ENCODE peak calls at places on chromosomes 6 and 20, in ten cellular contexts. E, Q, V, M, D, X, Z, K, S and N are unnamed samples.
A peak's percentile ranks its signal among the peaks of the same experiment; 100 is the strongest.

GRCh38 chr6:108751851-108752732 is 96.1 kb upstream of the ARMC2 start:
- DNase-seq in Q (no peak), E (no peak), K (no peak), V (no peak), M (no peak), X (peak; percentile 84), Z (no peak), D (no peak), S (no peak), N (no peak)

GRCh38 chr6:148578489-148578814 is 168.4 kb upstream of the UST start:
- DNase-seq in Q (no peak), V (no peak), D (no peak), S (no peak), X (no peak), K (no peak), M (no peak), Z (no peak), E (no peak), N (no peak)

GRCh38 chr20:24951536-24952047 is 2.5 kb downstream of the CST7 start:
- DNase-seq in S (no peak), M (no peak), D (no peak), K (no peak), Z (no peak), Q (no peak), V (no peak), X (peak; percentile 2), E (no peak), N (no peak)

GRCh38 chr6:35678021-35678654 is 10.6 kb downstream of the FKBP5 start:
- DNase-seq in D (no peak), E (no peak), S (no peak), Z (no peak), K (no peak), V (peak; percentile 45), M (peak; percentile 50), Q (no peak), X (no peak), N (no peak)

GRCh38 chr6:6851059-6851658 is 256.6 kb upstream of the RREB1 start:
- DNase-seq in S (no peak), D (peak; percentile 18), X (peak; percentile 77), Q (no peak), M (peak; percentile 99), V (peak; percentile 99), Z (peak; percentile 73), K (no peak), E (no peak), N (no peak)

GRCh38 chr20:9235518-9235917 is 166.6 kb downstream of the PLCB4 start:
- DNase-seq in E (no peak), K (no peak), V (peak; percentile 94), Z (peak; percentile 90), D (no peak), X (no peak), Q (no peak), M (peak; percentile 72), S (no peak), N (no peak)

GRCh38 chr20:23160536-23161243 is 74.6 kb upstream of the CD93 start:
- DNase-seq in S (no peak), V (peak; percentile 48), Z (peak; percentile 55), E (no peak), X (no peak), M (peak; percentile 55), D (no peak), Q (no peak), K (no peak), N (no peak)

GRCh38 chr6:150142304-150142656 is 564 bp upstream of the PPP1R14C start:
- DNase-seq in S (no peak), X (no peak), K (no peak), D (peak; percentile 27), V (peak; percentile 20), M (peak; percentile 30), Z (peak; percentile 94), E (no peak), Q (no peak), N (no peak)

GRCh38 chr6:40287296-40287820 is 299.8 kb downstream of the LRFN2 start:
- DNase-seq in X (no peak), Z (peak; percentile 60), Q (no peak), K (no peak), D (no peak), M (no peak), E (no peak), S (no peak), V (no peak), N (no peak)

GRCh38 chr20:3168829-3169590 is 4.3 kb downstream of the LZTS3 start:
- DNase-seq in S (no peak), M (no peak), V (no peak), E (peak; percentile 20), Q (no peak), K (no peak), X (no peak), Z (no peak), D (no peak), N (no peak)

GRCh38 chr6:17059022-17059421 is 42.8 kb upstream of the STMND1 start:
- DNase-seq in V (no peak), S (no peak), D (no peak), E (no peak), K (no peak), Q (no peak), M (no peak), X (no peak), Z (no peak), N (no peak)

GRCh38 chr6:149170564-149171452 is 146.7 kb upstream of the TAB2 start:
- DNase-seq in D (no peak), S (no peak), E (peak; percentile 37), K (no peak), M (peak; percentile 28), X (no peak), Q (no peak), V (no peak), Z (no peak), N (no peak)

GRCh38 chr6:129929433-129929832 is 68.3 kb upstream of the TMEM244 start:
- DNase-seq in Z (peak; percentile 86), X (no peak), S (no peak), M (peak; percentile 87), E (no peak), Q (no peak), K (no peak), V (peak; percentile 89), D (no peak), N (no peak)

GRCh38 chr6:73560853-73561407 is 40.1 kb upstream of the EEF1A1 start:
- DNase-seq in Z (no peak), S (no peak), E (peak; percentile 71), D (no peak), M (no peak), V (no peak), Q (peak; percentile 61), K (no peak), X (no peak), N (no peak)

GRCh38 chr6:39003072-39003471 is 45.5 kb upstream of the GLP1R start:
- DNase-seq in Z (peak; percentile 7), V (no peak), D (peak; percentile 52), K (peak; percentile 52), S (no peak), Q (no peak), X (no peak), E (no peak), M (no peak), N (no peak)

GRCh38 chr6:38996676-38997075 is 51.9 kb upstream of the GLP1R start:
- DNase-seq in M (no peak), K (no peak), X (no peak), E (no peak), S (no peak), Q (no peak), D (no peak), Z (no peak), V (no peak), N (no peak)

DNA sequence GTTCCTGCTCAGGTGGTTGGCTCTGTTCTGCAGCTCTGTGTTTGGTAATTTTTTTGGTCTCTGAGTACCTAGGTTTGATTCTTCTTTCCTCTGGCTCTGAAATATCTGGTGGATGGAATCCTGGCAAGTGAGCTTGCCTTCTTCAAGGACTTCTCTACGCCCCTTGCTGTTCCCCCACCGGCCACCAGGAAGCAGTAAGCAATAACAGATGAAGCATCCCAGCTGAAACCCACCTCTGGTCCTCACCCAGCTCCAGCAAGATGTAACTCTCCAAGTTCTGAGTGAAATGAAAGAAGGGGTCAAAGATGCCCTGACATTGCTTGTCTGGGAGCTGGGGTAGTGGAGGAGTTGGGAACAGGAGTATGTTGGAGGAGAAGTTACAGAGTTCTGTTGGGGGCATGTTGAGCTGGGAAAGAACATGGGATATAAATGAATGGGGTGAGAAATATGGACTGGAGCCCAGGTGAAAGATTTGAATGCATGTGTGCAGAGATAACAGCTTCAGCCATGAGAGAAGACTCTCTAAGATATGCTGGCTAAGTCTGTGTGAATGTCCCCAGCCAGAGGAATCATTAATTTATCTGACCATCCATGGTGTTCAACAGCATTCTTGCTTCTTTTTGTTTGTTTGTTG is 51.3 kb upstream of the GLP1R start:
- DNase-seq in Q (no peak), M (peak; percentile 25), K (peak; percentile 80), Z (peak; percentile 5), D (peak; percentile 68), S (peak; percentile 23), E (no peak), V (peak; percentile 31), X (peak; percentile 44), N (peak; percentile 13)
- TF ChIP-seq CTCF in Q (peak; percentile 64), M (peak; percentile 53), K (peak; percentile 82), Z (peak; percentile 27), D (peak; percentile 68), S (peak; percentile 88), E (peak; percentile 42), V (peak; percentile 58), X (peak; percentile 47), N (peak; percentile 37)

DNA sequence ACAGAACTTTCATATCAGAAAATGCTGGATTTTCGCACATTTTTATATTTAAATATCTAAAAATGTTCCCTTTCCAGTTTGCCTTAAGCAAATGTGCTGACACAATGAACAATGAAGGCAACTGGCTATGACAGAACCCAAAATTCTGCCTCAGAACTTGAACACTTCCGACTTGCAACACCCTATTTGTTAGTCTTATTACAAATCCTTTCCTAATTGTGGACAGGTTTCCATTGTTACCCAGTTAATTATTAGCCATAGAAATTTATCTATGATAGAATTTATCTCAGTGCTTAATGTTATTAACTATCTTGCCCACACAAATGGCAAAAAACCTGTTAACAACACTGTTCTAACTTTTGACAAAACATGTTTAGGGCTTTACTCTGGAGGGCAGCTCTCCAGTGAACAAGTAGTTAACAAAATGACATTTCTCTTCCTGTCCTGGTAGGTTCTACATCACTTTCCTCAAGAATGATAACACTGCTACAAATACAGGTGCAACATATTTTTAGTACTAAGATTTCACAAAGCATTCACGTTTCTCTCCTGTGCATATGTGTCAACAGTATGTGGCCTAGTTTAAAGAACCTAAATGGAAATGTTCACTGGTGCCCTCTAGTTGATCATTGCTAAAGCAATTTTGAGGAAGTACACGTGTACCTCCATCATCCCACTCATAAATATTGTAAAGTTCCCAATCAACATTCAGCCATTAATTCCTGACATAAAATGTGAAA is 58.4 kb downstream of the HIVEP2 start:
- DNase-seq in V (peak; percentile 72), Z (peak; percentile 70), M (peak; percentile 68), K (no peak), S (no peak), X (no peak), D (no peak), E (peak; percentile 15), Q (peak; percentile 86), N (no peak)
- TF ChIP-seq CTCF in V (peak; percentile 47), Z (peak; percentile 26), M (peak; percentile 45), K (no peak), S (no peak), X (no peak), D (no peak), E (no peak), Q (peak; percentile 44), N (peak; percentile 1)

GRCh38 chr6:36787210-36787609 is 52.0 kb downstream of the CPNE5 start:
- DNase-seq in X (no peak), S (no peak), K (no peak), E (no peak), M (no peak), V (no peak), D (no peak), Z (no peak), Q (no peak), N (no peak)
- TF ChIP-seq CTCF in X (no peak), S (no peak), K (no peak), E (no peak), M (no peak), V (no peak), D (no peak), Z (no peak), Q (no peak), N (no peak)

GRCh38 chr6:43202451-43202850 is 20.5 kb downstream of the CUL9 start:
- DNase-seq in D (no peak), Z (no peak), X (no peak), M (no peak), Q (no peak), E (no peak), S (no peak), K (no peak), V (no peak), N (no peak)
- TF ChIP-seq CTCF in D (no peak), Z (no peak), X (no peak), M (no peak), Q (no peak), E (no peak), S (no peak), K (no peak), V (no peak), N (no peak)